ENCODE peak calls at places on chromosomes 7 and 10, in nine cellular contexts. M is endothelial cell; H is lower lobe of right lung; L is tibial artery; O is GM13977; F is epithelial cell of esophagus; Y is right lobe of liver; I is HL-60; U is CD4-positive, alpha-beta T cell. A is an unnamed sample.

GRCh38 chr7:33904680-33905388 is 505 bp upstream of the BMPER start:
- DNase-seq in M (peak), Y (peak), F (peak), I (no peak), U (no peak), L (no peak), H (peak), O (peak), A (no peak)

GRCh38 chr7:116271161-116271979 is 61.0 kb downstream of the TES start:
- DNase-seq in I (no peak), Y (no peak), O (no peak), U (no peak), M (no peak), L (peak), F (no peak), H (no peak), A (no peak)

GRCh38 chr10:103534621-103535498 is 41.4 kb downstream of the NEURL1 start:
- DNase-seq in Y (no peak), M (no peak), F (no peak), O (no peak), H (no peak), I (no peak), U (no peak), L (no peak), A (no peak)

GRCh38 chr7:32447218-32447617 is 43.0 kb downstream of the LSM5 start:
- DNase-seq in O (no peak), F (no peak), U (no peak), Y (no peak), L (no peak), I (no peak), M (no peak), H (no peak), A (no peak)

GRCh38 chr10:91796332-91797076 is 1.7 kb upstream of the TNKS2 start:
- DNase-seq in H (peak), F (peak), Y (peak), I (peak), L (peak), M (no peak), O (peak), U (peak), A (no peak)

GRCh38 chr7:137987563-137987962 is 14.3 kb downstream of the CREB3L2 start:
- DNase-seq in Y (no peak), F (no peak), M (no peak), L (peak), I (no peak), U (no peak), O (no peak), H (no peak), A (no peak)

GRCh38 chr10:76885815-76886214 is 751.8 kb downstream of the KCNMA1 start:
- DNase-seq in L (no peak), M (no peak), F (no peak), O (no peak), U (no peak), Y (no peak), I (no peak), H (no peak), A (no peak)

GRCh38 chr10:130807721-130808120 is 503.8 kb downstream of the TCERG1L start:
- DNase-seq in H (no peak), L (no peak), U (no peak), I (no peak), F (no peak), Y (no peak), O (no peak), M (no peak), A (no peak)

GRCh38 chr10:79274279-79275104 is 72.8 kb upstream of the PPIF start:
- DNase-seq in O (no peak), Y (no peak), H (peak), L (peak), U (no peak), M (no peak), F (peak), I (peak), A (no peak)

GRCh38 chr7:155404976-155405375 is 53.0 kb upstream of the EN2 start:
- DNase-seq in L (no peak), I (no peak), O (no peak), U (no peak), H (no peak), Y (peak), F (no peak), M (no peak), A (no peak)

GRCh38 chr10:34607894-34608293 is 207.2 kb downstream of the PARD3 start:
- DNase-seq in I (no peak), U (no peak), O (no peak), H (no peak), F (no peak), L (no peak), Y (no peak), M (no peak), A (no peak)

GRCh38 chr10:29107866-29108498 is 180.9 kb upstream of the LYZL1 start:
- DNase-seq in I (no peak), H (no peak), M (no peak), O (no peak), L (no peak), Y (no peak), F (no peak), U (no peak), A (no peak)

GRCh38 chr10:43667317-43667731 is 18.6 kb upstream of the ZNF32 start:
- DNase-seq in Y (no peak), L (no peak), M (no peak), F (no peak), O (peak), I (no peak), U (no peak), H (no peak), A (no peak)

GRCh38 chr10:110356628-110357245 is 52.0 kb upstream of the SMNDC1 start:
- DNase-seq in H (no peak), F (peak), Y (no peak), U (peak), I (no peak), M (no peak), L (no peak), O (peak), A (no peak)

GRCh38 chr10:78899996-78900714 is 168.6 kb upstream of the ZMIZ1 start:
- DNase-seq in L (peak), M (no peak), O (no peak), F (no peak), H (no peak), Y (no peak), I (no peak), U (no peak), A (no peak)

GRCh38 chr10:74949843-74950765 is 123.7 kb downstream of the KAT6B start:
- DNase-seq in Y (no peak), M (no peak), I (no peak), L (no peak), H (no peak), U (no peak), F (no peak), O (no peak), A (no peak)

GRCh38 chr10:125878957-125879835 is 1.9 kb downstream of the DHX32 start:
- DNase-seq in M (no peak), L (no peak), U (no peak), O (no peak), I (no peak), F (peak), Y (no peak), H (no peak), A (no peak)

GRCh38 chr7:46714904-46715303 is 793.8 kb upstream of the IGFBP3 start:
- DNase-seq in F (no peak), M (no peak), I (no peak), O (no peak), Y (no peak), L (no peak), U (no peak), H (no peak), A (no peak)

GRCh38 chr7:105996860-105997737 is 34.0 kb downstream of the CDHR3 start:
- DNase-seq in I (no peak), F (no peak), Y (no peak), L (no peak), O (no peak), M (no peak), H (peak), U (no peak), A (no peak)

GRCh38 chr10:117544729-117545140 is 2.2 kb downstream of the EMX2 start:
- DNase-seq in M (no peak), H (no peak), O (peak), I (no peak), Y (no peak), F (no peak), L (no peak), U (no peak), A (no peak)

GRCh38 chr7:145050415-145050814 is 214.6 kb upstream of the TPK1 start:
- DNase-seq in L (no peak), I (no peak), H (no peak), M (no peak), Y (no peak), F (peak), O (no peak), U (no peak), A (no peak)

DNA sequence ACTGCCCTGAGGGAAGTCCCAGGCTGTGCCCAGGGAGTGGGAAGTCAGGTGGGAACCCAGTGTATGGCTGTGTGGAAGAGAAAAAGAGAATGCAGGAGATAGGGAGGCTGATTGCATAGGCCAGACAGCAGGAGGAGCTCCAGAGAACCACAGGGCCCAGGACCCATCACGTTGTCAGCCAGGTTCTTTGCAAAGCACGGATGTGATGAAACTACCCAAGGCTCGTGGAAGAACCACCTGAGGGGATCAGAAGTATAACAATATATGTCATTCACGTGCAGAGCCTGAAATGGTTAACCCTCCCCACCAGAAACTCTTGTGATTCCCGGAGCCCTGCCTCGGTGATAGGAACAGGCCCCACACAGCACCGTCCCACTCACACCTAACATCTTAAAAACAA is 83.6 kb downstream of the LARP4B start:
- DNase-seq in H (no peak), U (no peak), L (no peak), I (no peak), M (no peak), Y (no peak), F (peak), O (no peak), A (no peak)
- TF ChIP-seq CTCF in H (no peak), U (no peak), L (no peak), I (no peak), M (no peak), Y (no peak), F (peak), O (no peak), A (no peak)

GRCh38 chr7:151796091-151796870 is 80.6 kb downstream of the PRKAG2 start:
- DNase-seq in Y (peak), F (peak), M (no peak), I (no peak), U (no peak), O (no peak), H (peak), L (peak), A (no peak)
- TF ChIP-seq CTCF in Y (no peak), F (no peak), M (no peak), I (no peak), U (no peak), O (no peak), H (no peak), L (no peak), A (no peak)

GRCh38 chr7:131068604-131069021 is 259.1 kb upstream of the MKLN1 start:
- DNase-seq in M (no peak), I (no peak), O (no peak), U (no peak), Y (no peak), L (no peak), H (no peak), F (no peak), A (no peak)
- TF ChIP-seq CTCF in M (no peak), I (no peak), O (no peak), U (no peak), Y (peak), L (peak), H (peak), F (no peak), A (no peak)

GRCh38 chr7:51299391-51300133 is 17.0 kb downstream of the COBL start:
- DNase-seq in F (no peak), Y (no peak), O (no peak), M (no peak), L (no peak), U (no peak), I (no peak), H (no peak), A (no peak)
- TF ChIP-seq CTCF in F (no peak), Y (no peak), O (no peak), M (peak), L (no peak), U (no peak), I (no peak), H (no peak), A (no peak)